ENCODE peak calls at places on chromosomes 6 and 20, in seven cellular contexts. C is CD8-positive, alpha-beta T cell; W is left ventricle myocardium inferior; U is MG63; M is tibial artery; Y is HepG2; P is CD4-positive, alpha-beta T cell. E is an unnamed sample. For H3K9me3, the result is how much of the 10 kb centered on the place peaks cover.

GRCh38 chr6:43627008-43627825 is 1.8 kb downstream of the GTPBP2 start:
- DNase-seq in C (no peak), W (peak), U (peak), M (peak), Y (peak), P (no peak), E (no peak)

GRCh38 chr20:41230136-41230535 is 87.4 kb downstream of the ZHX3 start:
- DNase-seq in C (no peak), W (no peak), U (no peak), M (no peak), Y (no peak), P (no peak), E (no peak)

GRCh38 chr6:92376711-92377110 is 1042.6 kb downstream of the EPHA7 start:
- DNase-seq in C (no peak), W (no peak), U (no peak), M (no peak), Y (no peak), P (no peak), E (no peak)

GRCh38 chr6:165986647-165987482 is 180.8 kb downstream of the TBXT start:
- DNase-seq in C (no peak), W (no peak), U (peak), M (no peak), Y (no peak), P (no peak), E (no peak)

GRCh38 chr6:156779206-156780116 is 2.3 kb downstream of the ARID1B start:
- DNase-seq in C (peak), W (peak), U (peak), M (peak), Y (peak), P (peak), E (peak)

GRCh38 chr20:20393770-20394169 is 25.9 kb downstream of the INSM1 start:
- DNase-seq in C (no peak), W (no peak), U (no peak), M (no peak), Y (no peak), P (no peak), E (no peak)

GRCh38 chr20:38343107-38343797 is 3.0 kb upstream of the LBP start:
- DNase-seq in C (no peak), W (no peak), U (no peak), M (no peak), Y (peak), P (no peak), E (no peak)

GRCh38 chr20:48390981-48391380 is 436.8 kb downstream of the PREX1 start:
- DNase-seq in C (no peak), W (no peak), U (no peak), M (no peak), Y (no peak), P (no peak), E (no peak)

GRCh38 chr6:45714795-45715507 is 300.7 kb downstream of the CLIC5 start:
- DNase-seq in C (peak), W (no peak), U (peak), M (no peak), Y (peak), P (peak), E (peak)

GRCh38 chr6:93784794-93785757 is 365.7 kb upstream of the EPHA7 start:
- DNase-seq in C (no peak), W (no peak), U (peak), M (no peak), Y (no peak), P (no peak), E (no peak)

GRCh38 chr20:20452254-20452676 is 84.4 kb downstream of the INSM1 start:
- DNase-seq in C (peak), W (peak), U (no peak), M (no peak), Y (no peak), P (peak), E (peak)

GRCh38 chr20:11847827-11848226 is 69.9 kb upstream of the BTBD3 start:
- DNase-seq in C (no peak), W (no peak), U (peak), M (no peak), Y (no peak), P (no peak), E (no peak)

GRCh38 chr6:28010526-28010925 is 53.5 kb downstream of the OR2B6 start:
- DNase-seq in C (no peak), W (no peak), U (no peak), M (no peak), Y (no peak), P (no peak), E (no peak)

GRCh38 chr6:111121789-111122350 is 34.6 kb downstream of the SLC16A10 start:
- DNase-seq in C (no peak), W (no peak), U (no peak), M (no peak), Y (no peak), P (no peak), E (no peak)

GRCh38 chr6:93829009-93829408 is 409.6 kb upstream of the EPHA7 start:
- DNase-seq in C (no peak), W (no peak), U (no peak), M (no peak), Y (no peak), P (no peak), E (no peak)

GRCh38 chr20:44901972-44902371 is 7.9 kb upstream of the PABPC1L start:
- DNase-seq in C (no peak), W (no peak), U (no peak), M (no peak), Y (no peak), P (no peak), E (no peak)

GRCh38 chr20:32168184-32168910 is 39.2 kb downstream of the PLAGL2 start:
- DNase-seq in C (no peak), W (no peak), U (no peak), M (peak), Y (peak), P (no peak), E (no peak)

GRCh38 chr6:155030148-155030720 is 35.1 kb downstream of the TIAM2 start:
- DNase-seq in C (no peak), W (no peak), U (no peak), M (no peak), Y (no peak), P (no peak), E (no peak)

GRCh38 chr20:17611540-17612286 is 41.8 kb downstream of the DSTN start:
- DNase-seq in C (no peak), W (no peak), U (no peak), M (no peak), Y (peak), P (no peak), E (no peak)

GRCh38 chr6:157233686-157234085 is 89.6 kb downstream of the TMEM242 start:
- DNase-seq in C (no peak), W (no peak), U (no peak), M (peak), Y (no peak), P (no peak), E (no peak)

GRCh38 chr6:147283460-147283859 is 79.2 kb downstream of the STXBP5 start:
- DNase-seq in C (no peak), W (no peak), U (peak), M (no peak), Y (no peak), P (no peak), E (no peak)

GRCh38 chr6:149318581-149319286 is 1.2 kb downstream of the TAB2 start:
- DNase-seq in C (no peak), W (no peak), U (no peak), M (no peak), Y (peak), P (peak), E (no peak)

GRCh38 chr6:41577865-41578713 is 31.9 kb downstream of the FOXP4 start:
- DNase-seq in C (no peak), W (no peak), U (peak), M (no peak), Y (peak), P (no peak), E (no peak)

GRCh38 chr6:48928937-48929336 is 534.1 kb downstream of the MMUT start:
- DNase-seq in C (no peak), W (no peak), U (no peak), M (no peak), Y (no peak), P (no peak), E (no peak)

GRCh38 chr6:102398788-102399390 is 1005.4 kb downstream of the GRIK2 start:
- DNase-seq in C (no peak), W (no peak), U (no peak), M (no peak), Y (no peak), P (no peak), E (no peak)

GRCh38 chr20:34547844-34548613 is 10.5 kb upstream of the MAP1LC3A start:
- DNase-seq in C (no peak), W (no peak), U (no peak), M (no peak), Y (no peak), P (no peak), E (no peak)

GRCh38 chr20:17889226-17889625 is 79.4 kb downstream of the SNX5 start:
- DNase-seq in C (no peak), W (no peak), U (peak), M (no peak), Y (peak), P (no peak), E (no peak)

GRCh38 chr20:3312940-3313656 is 74.1 kb upstream of the SLC4A11 start:
- DNase-seq in C (no peak), W (no peak), U (no peak), M (no peak), Y (peak), P (no peak), E (no peak)

GRCh38 chr6:1917628-1918371 is 308.1 kb downstream of the FOXC1 start:
- DNase-seq in C (no peak), W (no peak), U (peak), M (no peak), Y (peak), P (no peak), E (no peak)

GRCh38 chr6:1801401-1801800 is 191.7 kb downstream of the FOXC1 start:
- DNase-seq in C (no peak), W (no peak), U (no peak), M (no peak), Y (no peak), P (no peak), E (no peak)

GRCh38 chr6:36968266-36968977 is 13.9 kb downstream of the PI16 start:
- DNase-seq in C (no peak), W (peak), U (no peak), M (peak), Y (no peak), P (no peak), E (no peak)

GRCh38 chr20:10919549-10920140 is 245.8 kb upstream of the JAG1 start:
- DNase-seq in C (no peak), W (peak), U (peak), M (no peak), Y (no peak), P (no peak), E (no peak)

GRCh38 chr6:105991561-105992314 is 94.4 kb upstream of the PRDM1 start:
- DNase-seq in C (peak), W (no peak), U (no peak), M (no peak), Y (peak), P (no peak), E (peak)

GRCh38 chr20:23301436-23302050 is 49.0 kb upstream of the NXT1 start:
- DNase-seq in C (no peak), W (no peak), U (no peak), M (no peak), Y (no peak), P (no peak), E (no peak)

GRCh38 chr6:169868458-169868857 is 117.0 kb downstream of the ERMARD start:
- DNase-seq in C (peak), W (peak), U (no peak), M (no peak), Y (no peak), P (peak), E (no peak)
- H3K9me3 ChIP-seq in C (under half), W (under half), U (under half), M (under half), Y (under half), P (under half), E (under half)

GRCh38 chr6:85017352-85017751 is 253.0 kb upstream of the TBX18 start:
- DNase-seq in C (no peak), W (no peak), U (no peak), M (no peak), Y (no peak), P (no peak), E (no peak)
- H3K9me3 ChIP-seq in C (under half), W (under half), U (under half), M (under half), Y (under half), P (under half), E (under half)

GRCh38 chr6:168686831-168687730 is 246.1 kb downstream of the SMOC2 start:
- DNase-seq in C (no peak), W (no peak), U (no peak), M (no peak), Y (no peak), P (no peak), E (no peak)

GRCh38 chr6:168684471-168684870 is 243.5 kb downstream of the SMOC2 start:
- DNase-seq in C (no peak), W (no peak), U (no peak), M (no peak), Y (no peak), P (no peak), E (no peak)

GRCh38 chr6:168683621-168684020 is 242.6 kb downstream of the SMOC2 start:
- DNase-seq in C (no peak), W (no peak), U (no peak), M (no peak), Y (no peak), P (no peak), E (no peak)

GRCh38 chr6:168686339-168686738 is 245.4 kb downstream of the SMOC2 start:
- DNase-seq in C (no peak), W (no peak), U (no peak), M (no peak), Y (no peak), P (no peak), E (no peak)

GRCh38 chr6:168684906-168685305 is 243.9 kb downstream of the SMOC2 start:
- DNase-seq in C (no peak), W (no peak), U (no peak), M (no peak), Y (no peak), P (no peak), E (no peak)
- H3K9me3 ChIP-seq in C (under half), W (under half), U (under half), M (under half), Y (under half), P (under half), E (under half)

GRCh38 chr6:109362102-109362884 is 20.0 kb downstream of the CD164 start:
- DNase-seq in C (no peak), W (no peak), U (no peak), M (no peak), Y (no peak), P (no peak), E (no peak)
- H3K9me3 ChIP-seq in C (under half), W (under half), U (under half), M (under half), Y (under half), P (under half), E (under half)

DNA sequence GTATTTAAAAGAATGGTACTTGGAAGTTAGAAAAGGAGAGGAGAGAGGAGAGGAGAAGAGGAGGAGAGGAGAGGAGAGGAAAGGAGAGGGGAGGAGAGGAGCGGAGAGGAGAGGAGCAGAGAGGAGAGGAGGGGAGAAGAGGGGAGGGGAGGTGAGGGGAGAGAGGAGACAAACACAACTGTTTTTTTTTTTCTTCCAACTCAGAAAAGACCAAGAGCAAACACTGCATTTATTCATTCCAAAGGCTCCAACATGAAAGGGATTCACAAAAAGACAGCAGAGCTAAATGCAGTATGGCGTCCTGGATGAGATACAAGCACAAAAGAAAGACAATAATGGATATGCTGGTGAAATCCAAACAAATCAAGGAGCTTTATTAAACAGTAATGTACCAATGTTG is 204.8 kb downstream of the CBLN4 start:
- DNase-seq in C (no peak), W (no peak), U (no peak), M (no peak), Y (no peak), P (no peak), E (no peak)
- H3K9me3 ChIP-seq in C (under half), W (under half), U (under half), M (under half), Y (half or more), P (under half), E (under half)

DNA sequence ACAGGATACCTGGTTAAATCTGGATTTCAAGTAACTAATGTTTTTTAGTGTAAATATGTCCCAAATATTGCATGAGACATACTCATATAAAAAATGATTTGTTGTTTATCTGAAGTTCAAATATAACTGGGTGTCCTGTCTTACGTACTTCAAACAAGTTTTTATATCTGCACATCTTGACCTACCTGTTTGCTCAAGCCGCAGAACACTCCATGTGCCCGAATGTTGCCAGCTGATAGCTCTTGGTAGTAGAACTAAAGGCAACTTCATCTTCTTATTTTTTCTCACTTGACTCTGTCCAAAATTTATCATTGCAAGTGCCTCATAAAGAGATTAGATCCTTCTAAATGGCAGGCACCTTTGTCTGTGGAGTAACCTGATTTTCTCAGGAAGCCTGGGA is 39.1 kb upstream of the KLHL31 start:
- DNase-seq in C (no peak), W (no peak), U (no peak), M (no peak), Y (no peak), P (no peak), E (no peak)
- H3K9me3 ChIP-seq in C (under half), W (under half), U (under half), M (under half), Y (under half), P (under half), E (under half)

GRCh38 chr6:100457251-100457990 is 7.3 kb downstream of the SIM1 start:
- DNase-seq in C (no peak), W (no peak), U (no peak), M (no peak), Y (no peak), P (no peak), E (no peak)
- H3K9me3 ChIP-seq in C (under half), W (under half), U (under half), M (under half), Y (under half), P (under half), E (under half)

GRCh38 chr6:137161975-137162374 is 11.5 kb downstream of the IL22RA2 start:
- DNase-seq in C (no peak), W (no peak), U (peak), M (no peak), Y (no peak), P (no peak), E (no peak)

GRCh38 chr6:137163732-137164318 is 9.6 kb downstream of the IL22RA2 start:
- DNase-seq in C (no peak), W (no peak), U (no peak), M (no peak), Y (no peak), P (no peak), E (no peak)

GRCh38 chr6:137162692-137163303 is 10.6 kb downstream of the IL22RA2 start:
- DNase-seq in C (no peak), W (no peak), U (no peak), M (no peak), Y (no peak), P (no peak), E (no peak)

GRCh38 chr6:137159912-137160311 is 13.5 kb downstream of the IL22RA2 start:
- DNase-seq in C (no peak), W (no peak), U (no peak), M (no peak), Y (no peak), P (no peak), E (no peak)

DNA sequence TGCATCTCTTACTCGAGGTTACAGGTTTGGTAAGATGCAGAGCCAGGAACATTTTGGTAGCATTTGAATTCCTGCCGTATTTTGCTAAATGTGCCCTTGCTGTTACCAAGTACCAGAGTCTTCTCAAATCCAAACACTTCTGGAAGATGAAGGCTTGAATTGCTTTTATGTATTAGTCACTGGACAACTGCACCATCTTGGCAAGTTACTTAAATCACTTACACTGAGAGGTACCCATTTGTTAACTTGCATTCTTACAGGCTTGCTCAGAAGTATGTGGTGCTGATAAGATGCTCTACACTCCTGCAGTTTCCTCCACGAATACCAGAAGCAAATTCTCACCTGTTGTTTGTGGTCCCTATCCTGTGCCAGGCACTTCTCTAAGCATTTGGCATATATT is 12.7 kb downstream of the IL22RA2 start:
- DNase-seq in C (no peak), W (no peak), U (peak), M (no peak), Y (no peak), P (no peak), E (no peak)
- H3K9me3 ChIP-seq in C (under half), W (under half), U (under half), M (under half), Y (under half), P (under half), E (under half)

DNA sequence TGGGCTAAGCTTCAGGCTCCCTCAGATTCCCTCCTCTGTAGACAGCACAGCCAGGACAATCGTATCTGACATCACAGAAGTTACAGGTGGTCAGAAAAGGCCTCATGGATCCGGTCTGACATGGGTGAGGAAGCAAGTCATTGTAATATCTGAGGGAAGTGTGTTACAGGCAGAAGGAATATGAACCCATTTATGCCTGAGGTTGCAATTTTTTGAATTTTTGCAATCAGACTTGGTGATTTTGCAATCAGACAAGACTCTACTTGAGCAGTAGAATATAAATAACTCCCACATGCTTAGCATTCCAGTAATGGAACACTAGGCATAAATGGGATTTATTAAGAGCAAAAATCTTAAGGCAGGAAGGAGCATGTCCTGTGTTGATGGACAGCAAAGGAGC is 52.1 kb downstream of the CBLN4 start:
- DNase-seq in C (no peak), W (no peak), U (no peak), M (no peak), Y (no peak), P (no peak), E (no peak)
- H3K9me3 ChIP-seq in C (under half), W (under half), U (under half), M (under half), Y (half or more), P (under half), E (under half)

GRCh38 chr6:168276576-168277273 is 42.9 kb downstream of the DACT2 start:
- DNase-seq in C (no peak), W (no peak), U (no peak), M (peak), Y (no peak), P (no peak), E (no peak)
- H3K9me3 ChIP-seq in C (under half), W (under half), U (under half), M (under half), Y (under half), P (under half), E (under half)

E was measured in T-helper 17 cell.